ENCODE peak calls at places on chromosomes 11 and 22, in five cellular contexts. G is tibial artery, M is neuronal stem cell, I is transverse colon, Z is right lobe of liver. K is an unnamed sample.

GRCh38 chr11:23564370-23564769 is 704.1 kb upstream of the CCDC179 start:
- DNase-seq in G (no peak), M (no peak), I (no peak), Z (no peak), K (no peak)

GRCh38 chr11:109641549-109641948 is 219.6 kb downstream of the C11orf87 start:
- DNase-seq in G (no peak), M (peak; percentile 48), I (no peak), Z (no peak), K (no peak)

GRCh38 chr11:94968334-94968958 is 4.9 kb downstream of the CWC15 start:
- DNase-seq in G (no peak), M (no peak), I (no peak), Z (no peak), K (no peak)

GRCh38 chr22:24400726-24401596 is 26.4 kb upstream of the ADORA2A start:
- DNase-seq in G (no peak), M (no peak), I (no peak), Z (no peak), K (no peak)

GRCh38 chr11:126861796-126862195 is 138.8 kb downstream of the KIRREL3 start:
- DNase-seq in G (no peak), M (no peak), I (no peak), Z (no peak), K (no peak)

GRCh38 chr11:46112961-46113617 is 8.2 kb downstream of the PHF21A start:
- DNase-seq in G (no peak), M (peak; percentile 35), I (no peak), Z (no peak), K (no peak)

GRCh38 chr11:135008001-135008405 is 596.0 kb upstream of the B3GAT1 start:
- DNase-seq in G (no peak), M (no peak), I (no peak), Z (no peak), K (no peak)

GRCh38 chr11:46119352-46120216 is 1.7 kb downstream of the PHF21A start:
- DNase-seq in G (peak; percentile 53), M (peak; percentile 61), I (peak; percentile 59), Z (peak; percentile 59), K (no peak)

GRCh38 chr11:93054279-93054678 is 84.8 kb downstream of the MTNR1B start:
- DNase-seq in G (no peak), M (no peak), I (no peak), Z (no peak), K (no peak)

GRCh38 chr11:96155627-96156378 is 187.2 kb downstream of the MAML2 start:
- DNase-seq in G (peak; percentile 83), M (no peak), I (peak; percentile 61), Z (peak; percentile 53), K (peak; percentile 27)

GRCh38 chr11:113444469-113445122 is 30.6 kb downstream of the DRD2 start:
- DNase-seq in G (no peak), M (no peak), I (no peak), Z (no peak), K (no peak)

GRCh38 chr11:98101329-98101728 is 919.4 kb upstream of the CNTN5 start:
- DNase-seq in G (no peak), M (no peak), I (no peak), Z (no peak), K (no peak)

GRCh38 chr11:15562230-15562629 is 447.5 kb downstream of the INSC start:
- DNase-seq in G (no peak), M (no peak), I (no peak), Z (no peak), K (no peak)

GRCh38 chr11:10673476-10674062 is 20.0 kb downstream of the IRAG1 start:
- DNase-seq in G (no peak), M (no peak), I (no peak), Z (no peak), K (no peak)

GRCh38 chr11:34161812-34162506 is 56.5 kb downstream of the NAT10 start:
- DNase-seq in G (no peak), M (no peak), I (no peak), Z (no peak), K (no peak)

GRCh38 chr11:123268118-123268517 is 73.1 kb upstream of the CLMP start:
- DNase-seq in G (no peak), M (no peak), I (no peak), Z (no peak), K (no peak)

GRCh38 chr22:23862103-23862502 is 4.4 kb downstream of the SLC2A11 start:
- DNase-seq in G (no peak), M (no peak), I (no peak), Z (no peak), K (no peak)

GRCh38 chr11:124840666-124841065 is 24.6 kb upstream of the ROBO3 start:
- DNase-seq in G (no peak), M (no peak), I (no peak), Z (no peak), K (no peak)

GRCh38 chr11:65132238-65132987 is 1.9 kb downstream of the SYVN1 start:
- DNase-seq in G (no peak), M (no peak), I (no peak), Z (no peak), K (no peak)

GRCh38 chr11:32571039-32571438 is 12.6 kb upstream of the EIF3M start:
- DNase-seq in G (no peak), M (no peak), I (no peak), Z (no peak), K (no peak)

GRCh38 chr11:134418119-134418840 is 6.2 kb upstream of the B3GAT1 start:
- DNase-seq in G (no peak), M (no peak), I (no peak), Z (no peak), K (no peak)

GRCh38 chr11:44258190-44258489 is 51.8 kb downstream of the ALX4 start:
- DNase-seq in G (no peak), M (no peak), I (no peak), Z (no peak), K (no peak)

GRCh38 chr11:9219572-9219971 is 45.6 kb downstream of the DENND5A start:
- DNase-seq in G (peak; percentile 25), M (no peak), I (no peak), Z (no peak), K (no peak)

GRCh38 chr11:84905411-84905810 is 721.7 kb downstream of the DLG2 start:
- DNase-seq in G (no peak), M (no peak), I (no peak), Z (no peak), K (no peak)

GRCh38 chr22:47095395-47096122 is 333.1 kb downstream of the TBC1D22A start:
- DNase-seq in G (no peak), M (no peak), I (no peak), Z (no peak), K (no peak)

GRCh38 chr22:44648821-44649566 is 53.0 kb upstream of the PRR5 start:
- DNase-seq in G (peak; percentile 58), M (no peak), I (peak; percentile 31), Z (no peak), K (no peak)

GRCh38 chr11:576791-577610 is 731 bp downstream of the PHRF1 start:
- DNase-seq in G (no peak), M (no peak), I (no peak), Z (peak; percentile 39), K (no peak)

GRCh38 chr11:8839957-8840945 is 70.7 kb upstream of the AKIP1 start:
- DNase-seq in G (no peak), M (peak; percentile 66), I (peak; percentile 59), Z (peak; percentile 33), K (no peak)

GRCh38 chr22:40671796-40672360 is 7.4 kb upstream of the MCHR1 start:
- DNase-seq in G (no peak), M (no peak), I (no peak), Z (no peak), K (no peak)

GRCh38 chr22:48644997-48645396 is 1182.7 kb downstream of the BRD1 start:
- DNase-seq in G (no peak), M (no peak), I (no peak), Z (no peak), K (no peak)

GRCh38 chr11:126135182-126136176 is 72.8 kb upstream of the CDON start:
- DNase-seq in G (no peak), M (no peak), I (no peak), Z (no peak), K (no peak)

GRCh38 chr22:49812838-49813237 is 14.8 kb downstream of the BRD1 start:
- DNase-seq in G (no peak), M (no peak), I (no peak), Z (peak; percentile 65), K (no peak)

GRCh38 chr11:69905202-69905535 is 86.0 kb upstream of the FGF3 start:
- DNase-seq in G (no peak), M (no peak), I (no peak), Z (no peak), K (no peak)

GRCh38 chr11:6418199-6418957 is 516 bp downstream of the APBB1 start:
- DNase-seq in G (no peak), M (peak; percentile 48), I (peak; percentile 30), Z (no peak), K (no peak)

DNA sequence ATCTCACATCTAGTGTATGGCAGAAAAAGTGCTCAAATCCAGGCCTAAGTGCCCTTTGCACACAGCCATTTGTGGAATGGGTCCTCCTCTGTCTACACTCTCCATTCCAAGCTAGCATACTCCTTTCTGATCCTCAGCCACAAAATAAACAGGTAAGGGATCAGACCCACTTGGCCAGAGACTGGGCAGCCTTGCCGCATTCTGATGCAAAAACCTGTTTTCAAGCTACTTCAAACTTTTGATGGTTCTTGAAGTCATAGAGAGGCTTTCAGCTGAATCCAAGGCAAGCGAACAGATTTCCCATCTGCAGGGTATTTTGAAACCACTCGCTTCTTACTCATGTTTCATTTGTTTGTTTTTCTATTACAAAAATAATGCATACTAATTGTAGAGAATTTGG is 136.6 kb upstream of the NAV2 start:
- DNase-seq in G (no peak), M (no peak), I (no peak), Z (no peak), K (no peak)
- H3K4me1 ChIP-seq in G (peaks cover 4% of the 10 kb centered on the region), M (peaks cover 21% of the 10 kb centered on the region), I (peaks cover 13% of the 10 kb centered on the region), Z (no peaks in the 10 kb centered on the region), K (peaks cover 48% of the 10 kb centered on the region)

GRCh38 chr11:57638811-57639320 is 10.8 kb downstream of the YPEL4 start:
- DNase-seq in G (no peak), M (peak; percentile 32), I (no peak), Z (no peak), K (no peak)
- H3K4me3 ChIP-seq in G (peak overlapping the region; percentile 81), M (peak overlapping the region; percentile 99), I (peak overlapping the region; percentile 59), Z (peak overlapping the region; percentile 64), K (peak overlapping the region; percentile 96)

GRCh38 chr22:36551096-36551495 is 22.1 kb upstream of the EIF3D start:
- DNase-seq in G (no peak), M (no peak), I (no peak), Z (no peak), K (no peak)
- H3K4me1 ChIP-seq in G (no peaks in the 10 kb centered on the region), M (peaks cover 16% of the 10 kb centered on the region), I (no peaks in the 10 kb centered on the region), Z (no peaks in the 10 kb centered on the region), K (no peaks in the 10 kb centered on the region)

DNA sequence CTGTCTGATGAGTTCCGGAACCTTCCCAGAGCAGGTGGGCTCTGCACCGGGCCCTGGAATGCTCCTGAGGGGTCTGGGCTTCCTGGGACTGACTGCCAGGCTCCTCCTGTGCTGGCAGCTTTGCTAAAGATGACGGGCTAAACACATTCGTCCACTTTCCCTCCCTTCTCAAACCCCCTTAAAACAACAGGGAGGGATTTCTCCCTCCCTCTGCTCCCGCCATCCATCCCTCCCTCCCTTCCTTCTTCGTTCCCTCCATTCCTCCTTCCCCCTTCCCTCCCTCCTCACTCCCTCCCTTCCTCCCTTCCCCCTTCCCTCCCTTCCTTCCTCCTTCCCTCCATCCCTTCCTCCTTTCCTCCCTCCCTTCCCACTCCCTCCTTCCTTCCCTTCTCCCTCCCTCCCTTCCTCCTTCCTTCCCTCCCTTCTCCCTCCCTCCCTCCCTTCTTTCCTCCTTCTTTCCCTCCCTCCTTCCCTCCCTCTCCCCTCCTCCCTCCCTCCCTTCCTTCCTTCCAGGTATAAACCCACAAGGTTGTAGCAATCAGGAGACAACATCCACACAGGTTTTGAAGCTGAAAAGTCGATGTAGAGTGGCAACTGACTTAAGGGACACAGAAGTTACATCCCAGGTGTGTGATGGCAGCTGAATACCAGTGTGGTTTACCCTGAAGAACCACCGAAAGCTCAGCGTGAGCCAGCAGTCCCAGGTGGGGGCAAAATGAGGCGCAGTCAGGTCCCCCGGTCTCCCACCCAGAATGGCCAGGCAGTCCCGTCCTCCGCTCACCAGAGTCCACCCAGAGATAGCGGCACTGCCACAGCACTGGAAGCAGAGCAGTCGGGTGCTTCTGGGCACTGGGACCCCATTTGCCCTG is 18.7 kb upstream of the MGAT3 start:
- DNase-seq in G (no peak), M (no peak), I (peak; percentile 47), Z (no peak), K (no peak)
- H3K4me3 ChIP-seq in G (no peak overlapping the region), M (no peak overlapping the region), I (peak overlapping the region; percentile 17), Z (no peak overlapping the region), K (peak overlapping the region; percentile 35)

K was measured in thoracic aorta.